ENCODE peak calls at places on chromosomes 13 and 19, in six cellular contexts. V is K562, J is GM12878, Q is A549, W is endothelial cell of umbilical vein, O is HepG2. K is an unnamed sample.

GRCh38 chr19:58474997-58475713 is 997 bp upstream of the ZNF446 start:
- DNase-seq in V (no peak), J (no peak), Q (no peak), W (no peak), O (no peak), K (no peak)

GRCh38 chr13:112719556-112719955 is 29.7 kb downstream of the ATP11A start:
- DNase-seq in V (no peak), J (no peak), Q (no peak), W (no peak), O (no peak), K (no peak)

GRCh38 chr13:87172166-87172825 is 498.9 kb upstream of the SLITRK5 start:
- DNase-seq in V (no peak), J (no peak), Q (no peak), W (no peak), O (no peak), K (no peak)

GRCh38 chr19:55341191-55342043 is 1.7 kb downstream of the KMT5C start:
- DNase-seq in V (peak), J (no peak), Q (peak), W (peak), O (peak), K (peak)

GRCh38 chr19:17391371-17392151 is 2.4 kb downstream of the CCDC194 start:
- DNase-seq in V (peak), J (no peak), Q (no peak), W (no peak), O (no peak), K (peak)

GRCh38 chr19:18294467-18294864 is 13.0 kb upstream of the JUND start:
- DNase-seq in V (peak), J (no peak), Q (no peak), W (no peak), O (no peak), K (no peak)

GRCh38 chr13:32804673-32805260 is 211.5 kb upstream of the KL start:
- DNase-seq in V (no peak), J (no peak), Q (no peak), W (no peak), O (no peak), K (no peak)

GRCh38 chr19:2271516-2272103 is 10.4 kb downstream of the PEAK3 start:
- DNase-seq in V (no peak), J (no peak), Q (no peak), W (no peak), O (no peak), K (peak)

GRCh38 chr13:19589312-19589711 is 28.0 kb upstream of the TPTE2 start:
- DNase-seq in V (no peak), J (no peak), Q (no peak), W (no peak), O (no peak), K (no peak)

GRCh38 chr13:30798776-30799625 is 63.7 kb downstream of the ALOX5AP start:
- DNase-seq in V (no peak), J (no peak), Q (no peak), W (peak), O (peak), K (no peak)

GRCh38 chr19:2047076-2047448 is 4.0 kb downstream of the MKNK2 start:
- DNase-seq in V (no peak), J (no peak), Q (no peak), W (no peak), O (no peak), K (no peak)

GRCh38 chr19:12194827-12195500 is 32.1 kb downstream of the ZNF136 start:
- DNase-seq in V (no peak), J (no peak), Q (no peak), W (peak), O (no peak), K (no peak)

GRCh38 chr13:65932587-65933239 is 1297.4 kb downstream of the PCDH9 start:
- DNase-seq in V (no peak), J (no peak), Q (no peak), W (no peak), O (no peak), K (no peak)

GRCh38 chr19:35522745-35523327 is 5.3 kb downstream of the SBSN start:
- DNase-seq in V (no peak), J (no peak), Q (no peak), W (no peak), O (no peak), K (no peak)

GRCh38 chr19:7188682-7189629 is 105.3 kb downstream of the INSR start:
- DNase-seq in V (no peak), J (no peak), Q (no peak), W (peak), O (peak), K (peak)

GRCh38 chr13:84641491-84641890 is 759.2 kb upstream of the SLITRK1 start:
- DNase-seq in V (no peak), J (no peak), Q (no peak), W (no peak), O (no peak), K (no peak)

GRCh38 chr13:98470920-98471319 is 106.0 kb downstream of the STK24 start:
- DNase-seq in V (no peak), J (no peak), Q (no peak), W (no peak), O (no peak), K (no peak)

GRCh38 chr13:51125495-51126226 is 14.6 kb upstream of the C13orf42 start:
- DNase-seq in V (peak), J (peak), Q (peak), W (peak), O (peak), K (peak)

GRCh38 chr13:97257800-97258799 is 36.0 kb downstream of the MBNL2 start:
- DNase-seq in V (peak), J (peak), Q (peak), W (peak), O (peak), K (peak)

GRCh38 chr13:48146122-48146521 is 51.2 kb upstream of the MED4 start:
- DNase-seq in V (no peak), J (no peak), Q (no peak), W (no peak), O (no peak), K (no peak)

GRCh38 chr19:5349041-5349440 is 8.4 kb upstream of the PTPRS start:
- DNase-seq in V (no peak), J (no peak), Q (peak), W (no peak), O (peak), K (no peak)

GRCh38 chr13:107842562-107843180 is 372.7 kb downstream of the LIG4 start:
- DNase-seq in V (no peak), J (no peak), Q (no peak), W (peak), O (no peak), K (no peak)

DNA sequence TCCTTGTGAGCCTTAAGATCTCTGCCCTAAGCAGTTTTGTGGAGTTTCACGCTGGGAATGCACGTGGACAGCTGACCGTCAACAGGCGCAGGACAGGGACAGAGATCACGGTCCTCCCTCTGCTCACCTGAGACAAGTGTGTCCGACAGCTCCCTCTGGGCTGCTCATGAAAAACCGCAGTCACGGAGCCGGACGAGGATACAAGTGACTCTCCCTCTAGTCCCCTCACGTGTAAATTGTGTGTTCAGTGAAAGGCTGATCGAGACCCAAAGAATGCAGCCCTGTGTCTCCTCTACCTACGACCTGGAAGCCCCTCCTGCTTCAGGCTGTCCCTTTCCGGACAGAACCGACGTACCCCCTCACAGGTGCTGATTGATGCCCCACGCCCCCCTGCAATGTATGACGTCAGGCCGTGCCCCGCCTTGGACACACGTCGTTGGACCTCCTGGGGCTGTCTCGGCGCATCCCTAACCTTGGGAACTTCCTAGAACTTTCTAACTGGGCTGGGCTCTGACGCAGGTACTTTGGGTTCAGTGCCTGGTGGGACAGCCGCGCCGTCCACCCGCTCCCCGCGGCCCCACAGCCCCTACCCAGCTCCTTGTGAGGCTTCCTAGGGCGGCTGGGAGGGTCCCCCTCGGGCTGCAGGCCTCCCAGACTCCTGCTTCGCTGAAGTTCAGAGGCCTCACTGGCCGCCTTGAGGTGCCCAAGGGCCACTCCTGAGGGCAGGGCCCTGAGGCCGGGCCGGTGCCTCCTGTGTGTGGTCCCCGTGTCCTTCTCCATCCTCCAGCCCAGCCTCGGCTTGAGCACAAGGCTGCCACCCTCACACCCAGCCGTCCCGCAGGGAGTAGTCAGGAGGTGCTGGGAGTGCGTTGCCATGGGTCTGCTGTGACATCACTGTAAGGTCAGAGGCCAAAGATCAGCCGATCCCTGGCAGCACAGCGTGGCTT is at the start of gene C13orf46:
- DNase-seq in V (no peak), J (no peak), Q (no peak), W (no peak), O (peak), K (no peak)
- TF ChIP-seq MYC in V (no peak), J (no peak), Q (no peak), W (no peak), O (no peak), K (no peak)

DNA sequence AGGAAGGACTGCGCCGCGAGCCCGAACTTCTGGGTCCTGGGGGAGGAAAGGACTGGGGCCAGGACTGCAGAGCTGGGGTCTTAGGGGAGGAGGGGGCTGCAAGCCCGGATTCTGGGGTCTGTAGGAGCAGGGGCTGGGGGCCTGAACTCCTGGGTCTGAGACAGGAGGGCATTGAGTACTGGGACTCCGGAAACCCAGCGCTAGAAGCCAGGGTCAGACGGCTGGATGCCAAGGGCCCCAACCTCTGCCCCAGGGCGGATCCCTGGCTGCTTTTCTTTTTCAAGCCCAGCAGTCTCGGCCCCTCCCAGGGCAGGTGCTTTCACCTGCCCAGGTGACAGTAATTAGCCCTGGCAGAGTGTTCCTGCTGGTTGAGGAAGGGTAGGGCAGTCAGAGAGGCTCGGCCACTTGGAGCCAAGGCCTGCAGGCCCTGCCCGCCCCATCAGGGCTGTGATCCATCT is 2.3 kb downstream of the MYH14 start:
- DNase-seq in V (no peak), J (no peak), Q (no peak), W (no peak), O (no peak), K (no peak)
- TF ChIP-seq MYC in V (no peak), J (no peak), Q (no peak), W (no peak), O (no peak), K (no peak)

GRCh38 chr13:95256086-95256485 is 45.2 kb downstream of the ABCC4 start:
- DNase-seq in V (no peak), J (no peak), Q (peak), W (peak), O (peak), K (no peak)

GRCh38 chr13:95261956-95262355 is 39.3 kb downstream of the ABCC4 start:
- DNase-seq in V (no peak), J (no peak), Q (no peak), W (no peak), O (no peak), K (no peak)

GRCh38 chr13:95260031-95260525 is 41.2 kb downstream of the ABCC4 start:
- DNase-seq in V (no peak), J (peak), Q (no peak), W (no peak), O (no peak), K (no peak)

GRCh38 chr13:95258098-95258497 is 43.2 kb downstream of the ABCC4 start:
- DNase-seq in V (no peak), J (no peak), Q (no peak), W (no peak), O (no peak), K (no peak)

GRCh38 chr13:95258619-95259194 is 42.5 kb downstream of the ABCC4 start:
- DNase-seq in V (no peak), J (no peak), Q (peak), W (no peak), O (peak), K (no peak)
- TF ChIP-seq MYC in V (no peak), J (no peak), Q (no peak), W (no peak), O (no peak), K (no peak)

DNA sequence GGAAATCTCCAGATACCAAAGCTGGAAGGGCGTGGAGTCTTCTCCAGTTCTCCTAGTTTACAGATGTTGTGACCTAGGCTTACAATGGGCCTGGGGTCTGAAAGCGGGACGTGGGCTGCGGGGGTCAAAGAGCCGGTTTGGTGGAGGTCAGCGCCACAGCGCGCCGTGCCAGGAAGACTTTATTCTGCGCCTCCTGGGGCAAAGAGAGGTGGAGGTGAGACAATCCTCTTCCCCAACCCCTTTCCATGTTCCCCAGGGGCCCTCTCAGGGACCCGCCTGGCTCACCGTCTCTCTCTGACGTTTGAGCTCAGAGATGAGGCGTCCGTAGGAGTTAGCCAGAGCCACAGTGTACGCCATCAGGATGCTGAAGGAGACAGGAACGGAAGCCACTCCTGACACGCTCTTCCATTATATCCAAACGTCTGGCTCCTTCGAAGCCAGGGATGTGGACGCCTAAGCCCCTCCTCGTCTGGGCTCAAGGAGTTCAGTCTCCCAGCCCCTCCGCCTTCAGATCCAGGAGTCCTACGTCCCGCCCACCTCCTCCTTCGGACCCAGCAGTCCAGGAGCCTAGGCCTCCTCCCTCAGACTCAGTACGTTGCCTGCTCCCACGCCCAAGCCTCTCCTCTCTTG is 776 bp upstream of the LENG1 start:
- DNase-seq in V (peak), J (no peak), Q (no peak), W (peak), O (no peak), K (peak)
- TF ChIP-seq MYC in V (no peak), J (no peak), Q (no peak), W (no peak), O (no peak), K (no peak)

K was measured in NB4.